ENCODE peak calls at places on chromosomes 6 and 20, in four cellular contexts. J is HEK293T, Y is HepG2, V is K562. M is an unnamed sample.

GRCh38 chr6:41228616-41229015 is 467 bp downstream of the TREML4 start:
- DNase-seq in J (peak), Y (no peak), V (no peak), M (peak)

GRCh38 chr6:10138917-10139316 is 276.0 kb downstream of the TFAP2A start:
- DNase-seq in J (no peak), Y (no peak), V (no peak), M (no peak)

GRCh38 chr6:37804676-37805075 is 14.9 kb upstream of the ZFAND3 start:
- DNase-seq in J (no peak), Y (no peak), V (no peak), M (no peak)

GRCh38 chr20:22382742-22383141 is 201.6 kb downstream of the FOXA2 start:
- DNase-seq in J (no peak), Y (no peak), V (no peak), M (no peak)

GRCh38 chr6:43853066-43853650 is 83.1 kb downstream of the VEGFA start:
- DNase-seq in J (no peak), Y (peak), V (no peak), M (no peak)

GRCh38 chr20:57609842-57610167 is 10.4 kb downstream of the ZBP1 start:
- DNase-seq in J (no peak), Y (no peak), V (no peak), M (no peak)

GRCh38 chr6:166540631-166541331 is 45.7 kb downstream of the RAMACL start:
- DNase-seq in J (no peak), Y (no peak), V (peak), M (no peak)

GRCh38 chr6:170137911-170138910 is 152.7 kb downstream of the DLL1 start:
- DNase-seq in J (no peak), Y (no peak), V (no peak), M (no peak)

GRCh38 chr6:6885521-6886088 is 222.2 kb upstream of the RREB1 start:
- DNase-seq in J (no peak), Y (no peak), V (peak), M (no peak)

GRCh38 chr6:46677314-46677654 is 10.4 kb upstream of the TDRD6 start:
- DNase-seq in J (peak), Y (peak), V (no peak), M (no peak)

GRCh38 chr6:44332585-44332984 is 9.9 kb upstream of the SPATS1 start:
- DNase-seq in J (no peak), Y (no peak), V (no peak), M (no peak)

GRCh38 chr20:57695940-57696339 is 13.9 kb downstream of the PMEPA1 start:
- DNase-seq in J (no peak), Y (no peak), V (no peak), M (no peak)

GRCh38 chr20:45985573-45985972 is 13.6 kb upstream of the ZNF335 start:
- DNase-seq in J (no peak), Y (peak), V (no peak), M (no peak)

GRCh38 chr6:131717815-131718214 is 7.0 kb upstream of the CTAGE9 start:
- DNase-seq in J (no peak), Y (peak), V (no peak), M (no peak)

GRCh38 chr20:20130399-20130798 is 78.1 kb downstream of the CFAP61 start:
- DNase-seq in J (no peak), Y (peak), V (no peak), M (no peak)

GRCh38 chr6:904994-905393 is 212.1 kb upstream of the EXOC2 start:
- DNase-seq in J (no peak), Y (no peak), V (no peak), M (no peak)

GRCh38 chr6:28312939-28313338 is 23.0 kb downstream of the ZSCAN31 start:
- DNase-seq in J (no peak), Y (no peak), V (no peak), M (peak)

GRCh38 chr6:144317736-144318135 is 32.6 kb downstream of the UTRN start:
- DNase-seq in J (no peak), Y (no peak), V (no peak), M (no peak)

GRCh38 chr20:22652685-22653568 is 68.6 kb upstream of the FOXA2 start:
- DNase-seq in J (no peak), Y (no peak), V (no peak), M (peak)

DNA sequence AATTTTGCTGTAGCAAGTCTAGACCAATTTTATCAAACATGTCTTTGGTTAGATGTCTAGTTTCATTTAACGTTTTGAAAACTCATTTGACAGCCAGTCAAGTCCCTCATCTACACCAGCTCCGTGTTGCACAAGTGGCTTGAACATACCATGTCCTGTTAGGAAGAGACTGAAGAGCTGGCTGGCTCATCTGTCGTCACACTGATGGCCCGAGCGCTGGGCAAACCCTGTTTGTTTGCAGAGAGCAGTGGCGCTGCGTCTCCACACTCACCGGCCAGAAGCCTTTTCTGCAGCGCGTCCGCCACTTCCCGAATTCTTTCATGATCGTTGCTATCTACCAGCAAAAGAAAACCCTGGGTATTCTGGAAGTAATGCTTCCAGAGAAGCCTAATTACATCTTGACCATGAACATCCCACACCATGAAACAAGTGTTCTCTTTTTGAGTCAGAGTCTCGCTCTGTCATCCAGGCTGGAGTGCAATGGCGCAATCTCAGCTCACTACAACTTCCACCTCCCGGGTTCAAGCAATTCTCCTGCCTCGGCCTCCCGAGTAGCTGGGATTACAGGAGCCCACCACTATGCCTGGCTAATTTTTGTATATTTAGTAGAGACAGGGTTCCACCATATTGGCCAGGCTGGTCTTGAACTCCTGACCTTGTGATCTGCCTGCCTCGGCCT is 10.7 kb upstream of the TCFL5 start:
- DNase-seq in J (no peak), Y (peak), V (no peak), M (no peak)
- TF ChIP-seq ELF4 in J (no peak), Y (no peak), V (no peak), M (no peak)

GRCh38 chr20:34570859-34571306 is 12.4 kb downstream of the MAP1LC3A start:
- DNase-seq in J (no peak), Y (no peak), V (no peak), M (no peak)

GRCh38 chr20:34569598-34569997 is 11.1 kb downstream of the MAP1LC3A start:
- DNase-seq in J (no peak), Y (no peak), V (no peak), M (no peak)

GRCh38 chr20:34567885-34568865 is 9.7 kb downstream of the MAP1LC3A start:
- DNase-seq in J (no peak), Y (peak), V (no peak), M (no peak)

GRCh38 chr20:34564810-34565209 is 6.3 kb downstream of the MAP1LC3A start:
- DNase-seq in J (no peak), Y (no peak), V (no peak), M (no peak)

GRCh38 chr20:34566978-34567884 is 8.7 kb downstream of the MAP1LC3A start:
- DNase-seq in J (no peak), Y (no peak), V (no peak), M (no peak)
- TF ChIP-seq ELF4 in J (no peak), Y (no peak), V (no peak), M (no peak)

GRCh38 chr20:10565922-10566897 is 107.6 kb downstream of the JAG1 start:
- DNase-seq in J (no peak), Y (peak), V (no peak), M (no peak)
- TF ChIP-seq ELF4 in J (no peak), Y (no peak), V (no peak), M (no peak)

GRCh38 chr6:130129781-130130246 is 92.9 kb downstream of the SAMD3 start:
- DNase-seq in J (no peak), Y (no peak), V (no peak), M (no peak)
- TF ChIP-seq ELF4 in J (no peak), Y (no peak), V (no peak), M (no peak)

GRCh38 chr6:161459008-161459407 is 185.1 kb upstream of the AGPAT4 start:
- DNase-seq in J (no peak), Y (no peak), V (no peak), M (no peak)

GRCh38 chr6:161463061-161463460 is 189.2 kb upstream of the AGPAT4 start:
- DNase-seq in J (no peak), Y (no peak), V (no peak), M (no peak)

GRCh38 chr6:161465403-161465802 is 191.5 kb upstream of the AGPAT4 start:
- DNase-seq in J (no peak), Y (no peak), V (no peak), M (no peak)

GRCh38 chr6:161458199-161458598 is 184.3 kb upstream of the AGPAT4 start:
- DNase-seq in J (peak), Y (no peak), V (no peak), M (no peak)

GRCh38 chr6:161462148-161462547 is 188.3 kb upstream of the AGPAT4 start:
- DNase-seq in J (no peak), Y (no peak), V (no peak), M (no peak)
- TF ChIP-seq ELF4 in J (no peak), Y (no peak), V (no peak), M (no peak)

DNA sequence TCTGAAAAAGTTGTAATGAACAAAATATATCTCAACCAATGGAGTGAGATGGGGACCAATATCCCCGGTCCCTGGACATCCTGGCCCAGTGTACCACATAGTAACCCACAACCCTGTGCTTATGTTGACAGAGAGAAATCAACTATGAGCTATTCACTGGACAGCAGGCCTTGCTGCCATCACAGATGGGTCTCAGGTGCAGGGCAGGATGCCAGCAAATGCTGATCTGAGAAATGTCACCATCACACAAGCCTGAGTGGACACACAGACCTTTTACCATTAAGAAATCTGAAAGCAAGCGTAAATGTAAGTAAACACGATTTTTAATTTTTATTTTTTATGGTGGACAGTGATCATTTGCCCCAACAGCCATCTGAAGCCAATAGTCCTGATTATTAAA is 9.1 kb downstream of the RPP40 start:
- DNase-seq in J (no peak), Y (no peak), V (no peak), M (no peak)
- TF ChIP-seq ELF4 in J (no peak), Y (no peak), V (no peak), M (no peak)